ENCODE peak calls at places on chromosomes 12 and 14, in five cellular contexts. S is spleen, O is Calu3, I is keratinocyte, T is HepG2. D is an unnamed sample.

GRCh38 chr12:96255077-96255476 is 60.9 kb downstream of the ELK3 start:
- DNase-seq in S (no peak), O (no peak), I (no peak), T (no peak), D (no peak)

GRCh38 chr14:80426686-80427085 is 215.4 kb upstream of the DIO2 start:
- DNase-seq in S (no peak), O (no peak), I (no peak), T (no peak), D (no peak)

GRCh38 chr12:1132309-1132708 is 141.3 kb downstream of the ERC1 start:
- DNase-seq in S (no peak), O (no peak), I (no peak), T (no peak), D (no peak)

GRCh38 chr12:123077298-123078113 is 73.4 kb downstream of the PITPNM2 start:
- DNase-seq in S (no peak), O (no peak), I (no peak), T (no peak), D (no peak)

GRCh38 chr14:94028450-94028826 is 2.3 kb downstream of the OTUB2 start:
- DNase-seq in S (no peak), O (peak; percentile 81), I (peak; percentile 45), T (peak; percentile 91), D (peak; percentile 50)

GRCh38 chr14:101598159-101598558 is 36.9 kb downstream of the DIO3 start:
- DNase-seq in S (no peak), O (no peak), I (no peak), T (no peak), D (no peak)

GRCh38 chr14:67746927-67747326 is 45.2 kb downstream of the RDH12 start:
- DNase-seq in S (no peak), O (no peak), I (no peak), T (no peak), D (peak; percentile 66)

GRCh38 chr12:109544955-109545531 is 28.3 kb downstream of the MMAB start:
- DNase-seq in S (no peak), O (peak; percentile 40), I (no peak), T (no peak), D (no peak)

GRCh38 chr14:70567791-70568190 is 32.7 kb downstream of the MED6 start:
- DNase-seq in S (no peak), O (peak; percentile 36), I (peak; percentile 11), T (peak; percentile 64), D (peak; percentile 44)

GRCh38 chr12:67853204-67853603 is 136.0 kb upstream of the IFNG-AS1 start:
- DNase-seq in S (no peak), O (no peak), I (no peak), T (no peak), D (no peak)

GRCh38 chr14:89767861-89768268 is 186.7 kb downstream of the EFCAB11 start:
- DNase-seq in S (no peak), O (peak; percentile 25), I (no peak), T (peak; percentile 38), D (peak; percentile 50)

GRCh38 chr12:39440781-39441180 is 2.1 kb downstream of the KIF21A start:
- DNase-seq in S (no peak), O (no peak), I (no peak), T (no peak), D (no peak)

GRCh38 chr12:125023065-125023464 is 29.6 kb downstream of the BRI3BP start:
- DNase-seq in S (no peak), O (no peak), I (no peak), T (no peak), D (no peak)

GRCh38 chr12:76470028-76470939 is 89.3 kb downstream of the OSBPL8 start:
- DNase-seq in S (no peak), O (peak; percentile 34), I (peak; percentile 30), T (no peak), D (peak; percentile 20)

GRCh38 chr14:54085841-54086240 is 129.2 kb upstream of the BMP4 start:
- DNase-seq in S (no peak), O (no peak), I (no peak), T (no peak), D (no peak)

GRCh38 chr12:113697646-113698504 is 226.2 kb upstream of the LHX5 start:
- DNase-seq in S (no peak), O (no peak), I (no peak), T (no peak), D (no peak)

GRCh38 chr14:34874386-34875030 is 652 bp downstream of the BAZ1A start:
- DNase-seq in S (peak; percentile 94), O (peak; percentile 42), I (no peak), T (peak; percentile 65), D (peak; percentile 72)

GRCh38 chr14:103141117-103141796 is 18.0 kb downstream of the TNFAIP2 start:
- DNase-seq in S (no peak), O (peak; percentile 66), I (no peak), T (peak; percentile 54), D (peak; percentile 81)

GRCh38 chr14:96177766-96178377 is 26.8 kb upstream of the BDKRB2 start:
- DNase-seq in S (peak; percentile 54), O (no peak), I (no peak), T (no peak), D (peak; percentile 60)

GRCh38 chr14:21668377-21668776 is 5.2 kb downstream of the OR4E1 start:
- DNase-seq in S (no peak), O (no peak), I (no peak), T (peak; percentile 18), D (no peak)

GRCh38 chr12:31317471-31318397 is 8.2 kb downstream of the SINHCAF start:
- DNase-seq in S (no peak), O (no peak), I (no peak), T (no peak), D (no peak)

GRCh38 chr12:51626115-51626514 is 35.1 kb downstream of the SCN8A start:
- DNase-seq in S (no peak), O (no peak), I (no peak), T (peak; percentile 26), D (no peak)

GRCh38 chr12:51625370-51625769 is 34.3 kb downstream of the SCN8A start:
- DNase-seq in S (no peak), O (no peak), I (no peak), T (no peak), D (no peak)

GRCh38 chr12:51621155-51621922 is 30.3 kb downstream of the SCN8A start:
- DNase-seq in S (no peak), O (no peak), I (no peak), T (no peak), D (no peak)

GRCh38 chr12:51620448-51620847 is 29.4 kb downstream of the SCN8A start:
- DNase-seq in S (no peak), O (no peak), I (no peak), T (no peak), D (no peak)

DNA sequence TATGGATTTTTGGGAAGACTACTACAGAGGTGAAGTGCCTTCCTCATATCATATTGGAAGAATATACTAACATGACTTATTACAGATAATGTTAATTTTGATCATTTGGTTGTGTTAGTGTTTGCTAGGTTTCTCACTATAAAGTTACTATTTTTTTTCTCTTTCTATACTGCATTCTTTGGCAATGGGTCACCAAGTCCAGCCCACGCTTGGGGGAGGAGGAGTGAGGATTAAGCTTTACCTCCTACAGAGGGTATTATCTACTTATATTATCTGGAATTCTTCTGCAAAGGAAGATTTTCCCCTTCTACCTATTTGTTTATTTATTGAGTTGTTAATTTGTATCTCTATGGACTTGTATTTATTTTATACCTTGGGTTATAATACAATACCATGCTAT is 31.5 kb downstream of the SCN8A start:
- DNase-seq in S (no peak), O (no peak), I (no peak), T (no peak), D (no peak)
- TF ChIP-seq CTCF in S (no peak), O (no peak), I (no peak), T (no peak), D (no peak)

GRCh38 chr12:119840617-119841016 is 36.5 kb downstream of the CIT start:
- DNase-seq in S (no peak), O (no peak), I (no peak), T (no peak), D (no peak)

GRCh38 chr12:119838781-119839180 is 38.3 kb downstream of the CIT start:
- DNase-seq in S (no peak), O (no peak), I (no peak), T (no peak), D (no peak)

GRCh38 chr12:119829439-119829838 is 47.7 kb downstream of the CIT start:
- DNase-seq in S (no peak), O (no peak), I (no peak), T (no peak), D (peak; percentile 50)

GRCh38 chr12:119839201-119839600 is 37.9 kb downstream of the CIT start:
- DNase-seq in S (no peak), O (no peak), I (no peak), T (no peak), D (no peak)

DNA sequence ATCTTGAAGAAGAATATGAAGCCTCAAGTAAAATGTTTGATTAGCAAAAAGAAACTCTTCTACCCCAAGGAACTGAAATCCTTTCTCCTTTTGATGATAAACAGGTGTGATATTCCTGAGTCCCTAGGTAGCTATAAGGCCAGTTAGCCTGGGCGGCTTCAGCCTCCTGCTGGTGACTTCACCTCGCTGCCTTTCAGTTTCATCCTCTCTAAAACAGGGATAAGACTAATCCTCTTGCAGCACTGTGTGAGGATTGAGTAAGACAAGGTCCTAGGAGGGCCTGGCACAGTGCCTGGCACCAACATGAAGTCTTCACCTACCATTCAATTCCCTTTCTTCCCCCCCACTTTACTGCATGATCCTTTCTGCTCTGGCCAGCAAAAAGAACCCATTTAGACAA is 42.1 kb downstream of the CIT start:
- DNase-seq in S (no peak), O (no peak), I (no peak), T (no peak), D (no peak)
- TF ChIP-seq CTCF in S (no peak), O (no peak), I (no peak), T (no peak), D (no peak)

DNA sequence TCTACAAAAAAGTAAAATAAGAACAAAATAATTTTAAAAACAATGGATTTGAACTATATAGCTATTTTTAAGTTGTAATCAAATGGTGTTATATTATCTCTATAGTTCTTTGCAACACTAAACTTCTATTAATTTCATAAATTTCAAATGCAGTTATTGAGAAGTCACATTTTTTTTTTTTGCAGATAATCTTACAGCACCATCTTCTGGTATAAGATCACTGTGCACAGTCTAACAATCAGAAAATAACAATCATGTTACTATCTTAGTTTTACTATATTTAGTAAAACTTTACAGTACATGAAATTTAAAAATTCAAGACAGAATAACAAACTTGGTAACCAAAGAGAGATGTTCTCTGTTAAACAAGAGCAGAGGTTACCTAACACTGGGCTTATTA is 40.6 kb downstream of the GXYLT1 start:
- DNase-seq in S (no peak), O (no peak), I (no peak), T (no peak), D (no peak)
- TF ChIP-seq CTCF in S (peak; percentile 26), O (no peak), I (no peak), T (no peak), D (peak; percentile 21)

DNA sequence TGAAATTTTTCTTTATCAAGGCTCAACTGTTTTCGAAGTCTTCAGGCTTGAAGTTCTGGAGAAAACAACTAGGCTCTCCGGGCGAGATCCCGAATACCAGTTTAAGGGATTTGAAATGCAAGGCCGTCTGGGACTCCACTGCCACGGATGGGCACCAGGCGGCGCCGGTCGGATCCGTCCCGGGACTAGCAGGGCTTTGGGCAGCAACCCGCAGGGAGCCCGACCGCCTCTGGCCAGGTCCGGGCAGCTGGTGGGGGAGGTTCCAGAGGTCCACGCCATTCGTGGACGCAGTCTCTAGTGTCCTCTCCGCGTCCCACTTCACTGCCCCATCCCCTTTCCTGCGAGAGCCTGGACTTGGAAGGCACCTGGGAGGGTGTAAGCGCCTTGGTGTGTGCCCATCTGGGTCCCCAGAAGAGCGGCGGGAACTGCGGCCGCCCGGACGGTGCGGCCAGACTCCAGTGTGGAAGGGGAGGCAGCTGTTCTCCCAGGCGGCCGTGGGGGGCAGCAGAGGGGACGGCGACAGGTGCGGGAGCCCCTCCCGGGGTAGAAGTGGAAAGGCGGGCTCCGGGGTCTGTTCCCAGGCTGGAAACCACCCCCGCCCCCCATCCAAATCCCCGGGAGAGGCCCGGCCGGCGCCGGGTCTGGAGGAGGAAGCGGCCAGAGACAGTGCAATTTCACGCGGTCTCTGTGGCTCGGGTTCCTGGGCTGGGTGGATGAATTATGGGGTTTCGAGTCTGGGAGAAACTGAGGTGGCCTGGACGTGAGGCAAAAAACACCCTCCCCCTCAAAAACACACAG is 835 bp upstream of the ERBB3 start:
- DNase-seq in S (peak; percentile 89), O (peak; percentile 98), I (no peak), T (peak; percentile 81), D (peak; percentile 86)
- TF ChIP-seq CTCF in S (peak; percentile 73), O (peak; percentile 66), I (peak; percentile 90), T (peak; percentile 83), D (peak; percentile 63)